ENCODE peak calls at places on chromosomes 12 and 14, in seven cellular contexts. B is mesendoderm; Y is activated CD4-positive, alpha-beta T cell treated with anti-CD3 and anti-CD28 coated beads for 36 hours; C is kidney tubule cell; V is HT-29; S is heart left ventricle; I is AG09309. A is an unnamed sample.

GRCh38 chr12:20368653-20369163 is 371 bp downstream of the PDE3A start:
- DNase-seq in V (no peak), Y (no peak), I (no peak), B (peak), S (peak), C (peak), A (peak)

GRCh38 chr12:63922446-63922845 is 77.9 kb downstream of the SRGAP1 start:
- DNase-seq in V (no peak), B (peak), C (peak), S (no peak), Y (no peak), I (peak), A (no peak)

GRCh38 chr12:27101290-27101689 is 18.9 kb upstream of the C12orf71 start:
- DNase-seq in B (no peak), S (no peak), I (no peak), Y (no peak), V (no peak), C (peak), A (no peak)

GRCh38 chr12:18217981-18218380 is 43.3 kb upstream of the PIK3C2G start:
- DNase-seq in I (peak), C (peak), B (no peak), S (no peak), Y (no peak), V (no peak), A (no peak)

GRCh38 chr12:117533687-117534086 is 172.3 kb upstream of the NOS1 start:
- DNase-seq in C (no peak), S (no peak), I (no peak), B (no peak), Y (no peak), V (no peak), A (no peak)

GRCh38 chr14:80930836-80931389 is 10.6 kb downstream of the CEP128 start:
- DNase-seq in I (peak), S (no peak), C (peak), Y (peak), V (peak), B (no peak), A (no peak)

GRCh38 chr12:3150820-3151590 is 73.8 kb downstream of the TSPAN9 start:
- DNase-seq in Y (no peak), S (no peak), I (no peak), V (no peak), C (no peak), B (peak), A (peak)

GRCh38 chr12:52093346-52093745 is 13.8 kb downstream of the SMIM41 start:
- DNase-seq in S (no peak), C (peak), V (no peak), Y (no peak), B (no peak), I (no peak), A (no peak)

GRCh38 chr14:83483063-83483462 is 1949.4 kb upstream of the SEL1L start:
- DNase-seq in S (no peak), C (no peak), B (no peak), Y (no peak), I (no peak), V (no peak), A (no peak)

GRCh38 chr14:105249175-105250007 is 1.1 kb downstream of the BTBD6 start:
- DNase-seq in C (no peak), I (no peak), S (peak), Y (no peak), V (no peak), B (peak), A (peak)

GRCh38 chr14:29896354-29896768 is 31.3 kb downstream of the PRKD1 start:
- DNase-seq in I (no peak), B (no peak), S (no peak), C (no peak), V (no peak), Y (no peak), A (no peak)

GRCh38 chr12:51951843-51952722 is 584 bp downstream of the ACVR1B start:
- DNase-seq in C (no peak), S (peak), I (no peak), B (peak), Y (peak), V (peak), A (peak)

GRCh38 chr12:127012109-127012508 is 1254.9 kb upstream of the TMEM132C start:
- DNase-seq in V (no peak), B (no peak), C (no peak), I (no peak), S (no peak), Y (no peak), A (no peak)

GRCh38 chr12:93174473-93174872 is 203.3 kb upstream of the NUDT4 start:
- DNase-seq in V (no peak), Y (no peak), B (no peak), S (no peak), I (no peak), C (no peak), A (no peak)

GRCh38 chr12:45893240-45893639 is 97.1 kb downstream of the SCAF11 start:
- DNase-seq in Y (peak), B (peak), C (no peak), V (peak), S (no peak), I (no peak), A (no peak)

GRCh38 chr12:81757731-81758325 is 1.3 kb downstream of the PPFIA2 start:
- DNase-seq in C (no peak), I (no peak), B (no peak), Y (no peak), V (no peak), S (no peak), A (no peak)

GRCh38 chr14:58919262-58919661 is 269.2 kb upstream of the DAAM1 start:
- DNase-seq in V (no peak), I (no peak), B (no peak), Y (no peak), C (peak), S (no peak), A (no peak)

GRCh38 chr14:89178802-89179201 is 238.2 kb downstream of the FOXN3 start:
- DNase-seq in B (no peak), V (no peak), Y (no peak), S (no peak), I (no peak), C (peak), A (no peak)

GRCh38 chr12:121628536-121628935 is 2.2 kb downstream of the ORAI1 start:
- DNase-seq in S (no peak), I (no peak), C (no peak), B (no peak), V (no peak), Y (peak), A (no peak)

GRCh38 chr12:41850046-41850445 is 294.6 kb downstream of the GXYLT1 start:
- DNase-seq in B (no peak), C (no peak), Y (no peak), I (no peak), S (no peak), V (no peak), A (no peak)

GRCh38 chr14:61174395-61175386 is 106.4 kb downstream of the TMEM30B start:
- DNase-seq in I (no peak), S (no peak), B (peak), Y (no peak), V (no peak), C (peak), A (no peak)

GRCh38 chr14:71658261-71658860 is 273.9 kb upstream of the RGS6 start:
- DNase-seq in I (no peak), Y (no peak), V (no peak), S (no peak), B (no peak), C (no peak), A (no peak)

GRCh38 chr12:54277823-54278276 is 2.1 kb downstream of the CBX5 start:
- DNase-seq in V (no peak), C (peak), B (peak), S (no peak), Y (peak), I (peak), A (no peak)

GRCh38 chr12:62434504-62435336 is 31.9 kb upstream of the MON2 start:
- DNase-seq in S (no peak), B (no peak), C (peak), I (no peak), V (peak), Y (peak), A (peak)

GRCh38 chr12:1481326-1481725 is 113.1 kb downstream of the FBXL14 start:
- DNase-seq in I (no peak), V (no peak), B (no peak), C (no peak), S (no peak), Y (no peak), A (no peak)

GRCh38 chr12:107400686-107401447 is 284.7 kb upstream of the PWP1 start:
- DNase-seq in S (no peak), I (peak), Y (no peak), B (no peak), C (peak), V (no peak), A (no peak)

GRCh38 chr12:65184858-65185229 is 15.5 kb downstream of the LEMD3 start:
- DNase-seq in S (no peak), V (no peak), C (no peak), I (no peak), Y (no peak), B (no peak), A (no peak)

GRCh38 chr12:53065975-53066593 is 13.1 kb downstream of the SPRYD3 start:
- DNase-seq in B (peak), V (peak), Y (peak), C (peak), S (peak), I (no peak), A (peak)

GRCh38 chr14:52951730-52952481 is 1.1 kb upstream of the FERMT2 start:
- DNase-seq in B (peak), S (peak), Y (peak), V (no peak), I (peak), C (peak), A (peak)

GRCh38 chr12:9258676-9259075 is 50.5 kb upstream of the PZP start:
- DNase-seq in B (no peak), Y (no peak), I (no peak), S (no peak), C (no peak), V (no peak), A (no peak)

GRCh38 chr14:91883770-91884169 is 16.4 kb upstream of the TC2N start:
- DNase-seq in B (no peak), C (no peak), V (no peak), I (no peak), Y (no peak), S (peak), A (no peak)

GRCh38 chr14:87411370-87411769 is 581.6 kb downstream of the GALC start:
- DNase-seq in S (no peak), I (no peak), Y (no peak), C (no peak), V (no peak), B (peak), A (peak)